ENCODE peak calls at places on chromosome 4, in four cellular contexts. G is activated CD4-positive, alpha-beta T cell treated with anti-CD3 and anti-CD28 coated beads, Interleukin-2, amount 50 U/mL, for 1 hour; E is stimulated activated CD8-positive, alpha-beta memory T cell treated with anti-CD3 and anti-CD28 coated beads, Interleukin-12 subunit alpha, Interleukin-12 subunit beta, amount 100 ng/mL, for 4 hours; B is stimulated activated CD4-positive, alpha-beta T cell treated with anti-CD3 and anti-CD28 coated beads, Interleukin-2, amount 100 ng/mL, for 4 hours. N is an unnamed sample.

GRCh38 chr4:10084651-10085320 is 31.8 kb downstream of the WDR1 start:
- DNase-seq in G (no peak), B (no peak), E (no peak), N (no peak)

GRCh38 chr4:147940144-147940543 is 208.3 kb downstream of the ARHGAP10 start:
- DNase-seq in E (no peak), G (no peak), B (no peak), N (no peak)

GRCh38 chr4:52640808-52641595 is 18.1 kb downstream of the USP46 start:
- DNase-seq in B (no peak), E (no peak), G (no peak), N (no peak)

GRCh38 chr4:109848501-109848900 is 594 bp downstream of the LRIT3 start:
- DNase-seq in G (no peak), B (no peak), E (no peak), N (no peak)

GRCh38 chr4:12439633-12440305 is 1011.1 kb upstream of the HS3ST1 start:
- DNase-seq in G (no peak), E (no peak), B (no peak), N (no peak)

GRCh38 chr4:83334425-83335241 is at the start of gene HPSE:
- DNase-seq in G (peak), E (peak), B (peak), N (peak)

GRCh38 chr4:155400893-155401292 is 24.1 kb upstream of the MAP9 start:
- DNase-seq in E (no peak), G (no peak), B (no peak), N (no peak)

GRCh38 chr4:113499696-113500095 is 261.8 kb downstream of the CAMK2D start:
- DNase-seq in B (no peak), G (no peak), E (no peak), N (peak)

GRCh38 chr4:177339794-177340374 is 30.2 kb downstream of the NEIL3 start:
- DNase-seq in B (no peak), G (no peak), E (no peak), N (peak)

GRCh38 chr4:13535708-13536361 is 8.5 kb downstream of the NKX3-2 start:
- DNase-seq in E (no peak), G (no peak), B (no peak), N (no peak)

GRCh38 chr4:37383579-37384229 is 139.2 kb downstream of the NWD2 start:
- DNase-seq in B (no peak), E (no peak), G (no peak), N (no peak)

GRCh38 chr4:76960014-76960413 is 10.5 kb downstream of the SEPTIN11 start:
- DNase-seq in B (no peak), E (no peak), G (no peak), N (no peak)

GRCh38 chr4:164012396-164013027 is 518.0 kb downstream of the TMA16 start:
- DNase-seq in E (no peak), G (peak), B (peak), N (no peak)

GRCh38 chr4:139534287-139534950 is 21.6 kb downstream of the SETD7 start:
- DNase-seq in B (no peak), E (no peak), G (no peak), N (no peak)

GRCh38 chr4:121677524-121677923 is 19.3 kb downstream of the ANXA5 start:
- DNase-seq in E (no peak), B (no peak), G (no peak), N (no peak)

GRCh38 chr4:17771284-17771908 is 10.0 kb downstream of the FAM184B start:
- DNase-seq in B (no peak), E (no peak), G (no peak), N (no peak)

GRCh38 chr4:14607578-14607977 is 394.7 kb upstream of the CPEB2 start:
- DNase-seq in B (no peak), E (no peak), G (no peak), N (peak)

GRCh38 chr4:109921384-109921808 is 8.7 kb downstream of the EGF start:
- DNase-seq in G (no peak), E (no peak), B (no peak), N (peak)

GRCh38 chr4:137644201-137644600 is 111.9 kb upstream of the PCDH18 start:
- DNase-seq in E (no peak), B (no peak), G (no peak), N (peak)

GRCh38 chr4:102169345-102169744 is 175.9 kb downstream of the SLC39A8 start:
- DNase-seq in B (no peak), E (no peak), G (no peak), N (no peak)

GRCh38 chr4:130640583-130640982 is 1544.6 kb downstream of the C4orf33 start:
- DNase-seq in B (no peak), G (no peak), E (no peak), N (no peak)

GRCh38 chr4:151340751-151341385 is 15.5 kb upstream of the SH3D19 start:
- DNase-seq in G (no peak), E (no peak), B (no peak), N (peak)

GRCh38 chr4:5784960-5785611 is 74.1 kb downstream of the EVC start:
- DNase-seq in B (no peak), E (no peak), G (no peak), N (peak)

GRCh38 chr4:7358100-7358735 is 76.5 kb downstream of the PSAPL1 start:
- DNase-seq in G (no peak), E (no peak), B (no peak), N (peak)

GRCh38 chr4:19580090-19580489 is 671.6 kb upstream of the SLIT2 start:
- DNase-seq in E (no peak), G (no peak), B (no peak), N (peak)

GRCh38 chr4:26885912-26886274 is 25.3 kb downstream of the STIM2 start:
- DNase-seq in G (no peak), B (peak), E (no peak), N (no peak)

GRCh38 chr4:114373508-114373907 is 225.1 kb upstream of the UGT8 start:
- DNase-seq in G (no peak), E (no peak), B (no peak), N (no peak)

GRCh38 chr4:32425243-32425642 is 1705.1 kb downstream of the PCDH7 start:
- DNase-seq in B (no peak), E (no peak), G (no peak), N (no peak)

GRCh38 chr4:87119965-87120364 is 100.5 kb downstream of the KLHL8 start:
- DNase-seq in E (no peak), G (no peak), B (no peak), N (no peak)

N was measured in foreskin fibroblast.